ENCODE peak calls at places on chromosomes 4 and X, in nine cellular contexts. K is immature natural killer cell; J is body of pancreas; A is foreskin fibroblast; B is psoas muscle; F is H54; C is GM10248; O is CD4-positive, CD25-positive, alpha-beta regulatory T cell; Y is kidney epithelial cell. H is an unnamed sample.

GRCh38 chr4:73593631-73594241 is 26.5 kb downstream of the RASSF6 start:
- DNase-seq in K (no peak), B (no peak), F (no peak), Y (no peak), A (peak), O (peak), C (no peak), J (peak), H (no peak)

GRCh38 chr4:74474345-74475099 is 29.6 kb downstream of the AREG start:
- DNase-seq in K (no peak), C (no peak), J (peak), Y (no peak), A (peak), F (no peak), O (no peak), B (no peak), H (no peak)

GRCh38 chrX:43969504-43970501 is 3.4 kb downstream of the NDP start:
- DNase-seq in O (no peak), F (peak), C (no peak), B (no peak), J (no peak), K (no peak), Y (no peak), A (peak), H (no peak)

GRCh38 chr4:8525383-8526120 is 54.6 kb upstream of the GPR78 start:
- DNase-seq in B (peak), Y (no peak), A (peak), O (no peak), F (no peak), J (no peak), K (no peak), C (no peak), H (no peak)

GRCh38 chr4:37648084-37648817 is 37.9 kb downstream of the RELL1 start:
- DNase-seq in C (no peak), Y (peak), A (peak), F (peak), O (no peak), J (peak), B (peak), K (no peak), H (no peak)

GRCh38 chr4:81136161-81136910 is 78.7 kb downstream of the PRKG2 start:
- DNase-seq in K (no peak), F (no peak), O (no peak), B (no peak), C (no peak), J (peak), A (peak), Y (no peak), H (no peak)

GRCh38 chr4:41361831-41362646 is 105.3 kb downstream of the UCHL1 start:
- DNase-seq in K (no peak), A (no peak), B (no peak), O (no peak), Y (no peak), F (peak), C (no peak), J (no peak), H (no peak)

GRCh38 chr4:17613761-17614415 is 553 bp upstream of the MED28 start:
- DNase-seq in C (no peak), K (no peak), Y (peak), A (peak), O (no peak), F (peak), J (peak), B (no peak), H (no peak)

GRCh38 chrX:32408389-32408788 is 803.0 kb downstream of the DMD start:
- DNase-seq in C (no peak), O (peak), A (no peak), K (no peak), Y (no peak), F (no peak), B (no peak), J (no peak), H (peak)

GRCh38 chrX:153580700-153581386 is 18.1 kb downstream of the CCNQ start:
- DNase-seq in B (no peak), O (peak), F (no peak), K (no peak), J (peak), C (no peak), A (no peak), Y (no peak), H (no peak)

GRCh38 chrX:39576081-39576701 is 521.6 kb downstream of the BCOR start:
- DNase-seq in K (no peak), B (no peak), Y (no peak), J (no peak), O (peak), A (no peak), C (no peak), F (no peak), H (no peak)

GRCh38 chr4:17027495-17027894 is 129.1 kb upstream of the LDB2 start:
- DNase-seq in F (peak), Y (peak), A (peak), C (no peak), B (no peak), J (no peak), K (no peak), O (no peak), H (no peak)

GRCh38 chr4:133910165-133910564 is 291.4 kb downstream of the PABPC4L start:
- DNase-seq in F (no peak), K (no peak), B (no peak), C (no peak), O (no peak), A (no peak), J (no peak), Y (no peak), H (no peak)

GRCh38 chrX:132292753-132293152 is 73.5 kb upstream of the RAP2C start:
- DNase-seq in C (peak), J (peak), Y (peak), O (peak), B (no peak), F (peak), K (peak), A (peak), H (peak)

GRCh38 chr4:117154251-117154650 is 68.9 kb upstream of the TRAM1L1 start:
- DNase-seq in O (no peak), B (no peak), J (no peak), C (no peak), Y (no peak), A (no peak), K (no peak), F (no peak), H (no peak)

GRCh38 chrX:151752847-151753246 is 18.3 kb downstream of the CNGA2 start:
- DNase-seq in K (no peak), F (no peak), A (peak), Y (no peak), O (no peak), C (no peak), B (no peak), J (no peak), H (no peak)

GRCh38 chr4:5224340-5224739 is 173.1 kb downstream of the STK32B start:
- DNase-seq in C (no peak), B (no peak), Y (no peak), A (no peak), O (no peak), K (no peak), F (no peak), J (no peak), H (no peak)

GRCh38 chrX:7218321-7219152 is 70.6 kb upstream of the PUDP start:
- DNase-seq in A (no peak), B (no peak), J (no peak), K (no peak), F (no peak), O (no peak), Y (no peak), C (no peak), H (no peak)

GRCh38 chr4:165842684-165843083 is 30.4 kb upstream of the TLL1 start:
- DNase-seq in J (no peak), F (no peak), B (no peak), Y (no peak), O (no peak), A (no peak), K (no peak), C (no peak), H (no peak)

GRCh38 chrX:122512561-122513072 is 671.5 kb upstream of the GRIA3 start:
- DNase-seq in J (no peak), Y (no peak), C (no peak), O (no peak), B (no peak), K (no peak), F (no peak), A (peak), H (no peak)

GRCh38 chrX:7149421-7149820 is 1.5 kb upstream of the PUDP start:
- DNase-seq in F (no peak), A (no peak), C (peak), B (no peak), K (no peak), O (no peak), Y (no peak), J (no peak), H (no peak)

GRCh38 chrX:110665636-110666035 is 130.0 kb downstream of the CHRDL1 start:
- DNase-seq in F (no peak), K (no peak), J (peak), C (no peak), Y (no peak), A (peak), B (no peak), O (peak), H (no peak)

GRCh38 chr4:38894340-38894982 is 26.9 kb downstream of the FAM114A1 start:
- DNase-seq in K (no peak), B (no peak), O (no peak), J (no peak), A (no peak), Y (no peak), C (no peak), F (no peak), H (no peak)

GRCh38 chr4:83011779-83012630 is 1.4 kb upstream of the LIN54 start:
- DNase-seq in K (no peak), J (peak), A (peak), Y (no peak), C (peak), F (peak), B (peak), O (peak), H (no peak)